ENCODE peak calls at places on chromosomes 7 and 10, in four cellular contexts. X is T-helper 22 cell; F is stimulated activated CD4-positive, alpha-beta T cell treated with anti-CD3 and anti-CD28 coated beads, Interleukin-2, amount 100 ng/mL, for 48 hours; J is B cell. U is an unnamed sample.

GRCh38 chr10:5447071-5447470 is 34.7 kb downstream of the NET1 start:
- DNase-seq in F (no peak), J (no peak), X (no peak), U (no peak)

GRCh38 chr7:25820432-25821040 is 331.5 kb upstream of the NFE2L3 start:
- DNase-seq in J (peak), F (no peak), X (no peak), U (peak)

GRCh38 chr7:151769189-151769821 is 107.6 kb downstream of the PRKAG2 start:
- DNase-seq in J (no peak), F (peak), X (no peak), U (peak)

GRCh38 chr10:4810093-4810492 is 15.9 kb upstream of the AKR1E2 start:
- DNase-seq in J (no peak), F (no peak), X (no peak), U (peak)

GRCh38 chr7:33449847-33450246 is 320.5 kb downstream of the BBS9 start:
- DNase-seq in F (no peak), J (no peak), X (no peak), U (no peak)

GRCh38 chr7:41244246-41244645 is 458.6 kb downstream of the INHBA start:
- DNase-seq in X (no peak), F (no peak), J (no peak), U (peak)

GRCh38 chr10:83076443-83076842 is 1062.9 kb upstream of the GHITM start:
- DNase-seq in X (no peak), J (no peak), F (no peak), U (no peak)

GRCh38 chr7:42677751-42678231 is 234.1 kb downstream of the C7orf25 start:
- DNase-seq in X (no peak), F (no peak), J (no peak), U (peak)